ENCODE peak calls at places on chromosomes 6 and 20, in ten cellular contexts. Y is stimulated activated CD8-positive, alpha-beta memory T cell treated with anti-CD3 and anti-CD28 coated beads, Interleukin-12 subunit alpha, Interleukin-12 subunit beta, amount 100 ng/mL, for 4 hours; M is mesendoderm; S is activated T-cell treated with anti-CD3 and anti-CD28 coated beads, Interleukin-2, amount 50 U/mL, for 72 hours; Q is EH; C is foreskin keratinocyte; O is HS-5; L is activated gamma-delta T cell treated with anti-CD3 and anti-CD28 coated beads, Interleukin-2, amount 50 U/mL, for 16 hours; A is COR-L47; X is skeletal muscle cell. Z is an unnamed sample.

GRCh38 chr6:92201618-92202017 is 1217.7 kb downstream of the EPHA7 start:
- DNase-seq in Y (no peak), M (no peak), S (no peak), Q (no peak), C (peak), O (peak), L (no peak), A (no peak), X (no peak), Z (no peak)

GRCh38 chr20:54657268-54657826 is 182.0 kb downstream of the DOK5 start:
- DNase-seq in Y (no peak), M (no peak), S (no peak), Q (no peak), C (no peak), O (peak), L (no peak), A (no peak), X (no peak), Z (no peak)

GRCh38 chr6:35247642-35248231 is 11.8 kb upstream of the ZNF76 start:
- DNase-seq in Y (no peak), M (no peak), S (no peak), Q (peak), C (no peak), O (no peak), L (no peak), A (no peak), X (no peak), Z (no peak)

GRCh38 chr6:79864001-79864400 is 83.4 kb downstream of the ELOVL4 start:
- DNase-seq in Y (no peak), M (no peak), S (no peak), Q (no peak), C (no peak), O (no peak), L (no peak), A (no peak), X (no peak), Z (no peak)

GRCh38 chr6:20866940-20867630 is 332.8 kb downstream of the CDKAL1 start:
- DNase-seq in Y (no peak), M (no peak), S (no peak), Q (no peak), C (no peak), O (no peak), L (no peak), A (no peak), X (no peak), Z (no peak)

GRCh38 chr20:34834459-34834893 is 9.0 kb upstream of the NCOA6 start:
- DNase-seq in Y (no peak), M (peak), S (no peak), Q (peak), C (peak), O (peak), L (no peak), A (peak), X (no peak), Z (no peak)

GRCh38 chr20:7285918-7286556 is 518.6 kb downstream of the BMP2 start:
- DNase-seq in Y (no peak), M (peak), S (peak), Q (peak), C (peak), O (peak), L (no peak), A (peak), X (peak), Z (no peak)

GRCh38 chr20:51318058-51318960 is 224.2 kb downstream of the NFATC2 start:
- DNase-seq in Y (no peak), M (peak), S (peak), Q (no peak), C (no peak), O (no peak), L (peak), A (peak), X (no peak), Z (peak)

GRCh38 chr6:119979862-119980261 is 630.3 kb upstream of the MAN1A1 start:
- DNase-seq in Y (no peak), M (peak), S (no peak), Q (no peak), C (peak), O (no peak), L (no peak), A (no peak), X (no peak), Z (no peak)

GRCh38 chr6:100346828-100347227 is 117.9 kb downstream of the SIM1 start:
- DNase-seq in Y (no peak), M (no peak), S (no peak), Q (peak), C (peak), O (peak), L (no peak), A (no peak), X (no peak), Z (no peak)

GRCh38 chr6:151690768-151691562 is 116.5 kb upstream of the ESR1 start:
- DNase-seq in Y (no peak), M (no peak), S (peak), Q (peak), C (peak), O (no peak), L (no peak), A (no peak), X (no peak), Z (no peak)

GRCh38 chr6:96816182-96816888 is 20.9 kb downstream of the GPR63 start:
- DNase-seq in Y (no peak), M (peak), S (no peak), Q (peak), C (no peak), O (no peak), L (no peak), A (no peak), X (no peak), Z (no peak)

GRCh38 chr6:28211840-28212509 is 13.1 kb upstream of the ZSCAN9 start:
- DNase-seq in Y (no peak), M (peak), S (no peak), Q (no peak), C (no peak), O (no peak), L (no peak), A (no peak), X (no peak), Z (no peak)

GRCh38 chr6:35319346-35320030 is 21.9 kb downstream of the DEF6 start:
- DNase-seq in Y (no peak), M (no peak), S (no peak), Q (no peak), C (no peak), O (no peak), L (no peak), A (no peak), X (no peak), Z (no peak)

GRCh38 chr6:133099573-133099972 is 141.6 kb upstream of the EYA4 start:
- DNase-seq in Y (no peak), M (peak), S (no peak), Q (peak), C (peak), O (peak), L (no peak), A (no peak), X (peak), Z (no peak)

GRCh38 chr6:133553652-133554051 is 312.5 kb downstream of the EYA4 start:
- DNase-seq in Y (no peak), M (peak), S (peak), Q (peak), C (peak), O (no peak), L (no peak), A (peak), X (no peak), Z (no peak)

GRCh38 chr6:102766946-102767345 is 1373.4 kb downstream of the GRIK2 start:
- DNase-seq in Y (no peak), M (no peak), S (no peak), Q (peak), C (peak), O (peak), L (no peak), A (no peak), X (peak), Z (no peak)

GRCh38 chr6:19024737-19025136 is 637.6 kb downstream of the RNF144B start:
- DNase-seq in Y (no peak), M (peak), S (no peak), Q (peak), C (peak), O (no peak), L (no peak), A (peak), X (no peak), Z (no peak)

GRCh38 chr6:74222768-74223321 is 526.8 kb downstream of the CD109 start:
- DNase-seq in Y (no peak), M (peak), S (no peak), Q (no peak), C (peak), O (no peak), L (no peak), A (no peak), X (peak), Z (no peak)

GRCh38 chr20:34952676-34953075 is 2.9 kb downstream of the GSS start:
- DNase-seq in Y (no peak), M (no peak), S (no peak), Q (peak), C (peak), O (no peak), L (no peak), A (no peak), X (no peak), Z (no peak)

GRCh38 chr6:115838763-115839401 is 221.8 kb downstream of the FRK start:
- DNase-seq in Y (no peak), M (peak), S (peak), Q (peak), C (peak), O (peak), L (no peak), A (peak), X (no peak), Z (no peak)

GRCh38 chr6:96783307-96783706 is 54.0 kb downstream of the GPR63 start:
- DNase-seq in Y (no peak), M (no peak), S (no peak), Q (no peak), C (no peak), O (no peak), L (no peak), A (no peak), X (no peak), Z (no peak)

GRCh38 chr20:62891111-62891510 is 29.5 kb upstream of the TCFL5 start:
- DNase-seq in Y (no peak), M (no peak), S (no peak), Q (peak), C (no peak), O (no peak), L (no peak), A (no peak), X (no peak), Z (peak)

GRCh38 chr6:53811082-53811481 is 16.3 kb downstream of the LRRC1 start:
- DNase-seq in Y (no peak), M (peak), S (no peak), Q (peak), C (peak), O (no peak), L (no peak), A (peak), X (no peak), Z (no peak)

GRCh38 chr6:136792945-136793289 is 640 bp upstream of the MAP3K5 start:
- DNase-seq in Y (peak), M (peak), S (peak), Q (peak), C (peak), O (no peak), L (peak), A (peak), X (peak), Z (peak)

GRCh38 chr6:19303381-19303780 is 533.8 kb upstream of the ID4 start:
- DNase-seq in Y (no peak), M (no peak), S (no peak), Q (no peak), C (no peak), O (no peak), L (no peak), A (peak), X (no peak), Z (no peak)

GRCh38 chr20:36666181-36666740 is 20.3 kb upstream of the SLA2 start:
- DNase-seq in Y (no peak), M (peak), S (no peak), Q (peak), C (peak), O (no peak), L (no peak), A (no peak), X (no peak), Z (no peak)